ENCODE peak calls at places on chromosomes 2 and 18, in four cellular contexts. T is Peyer's patch, L is sigmoid colon, E is adrenal gland. S is an unnamed sample.

GRCh38 chr2:102434655-102435381 is 11.9 kb downstream of the IL18RAP start:
- DNase-seq in T (no peak), L (no peak), E (no peak), S (no peak)

GRCh38 chr18:50855976-50856772 is 22.7 kb upstream of the ME2 start:
- DNase-seq in T (no peak), L (no peak), E (no peak), S (no peak)

GRCh38 chr18:8989017-8989416 is 113.5 kb upstream of the NDUFV2 start:
- DNase-seq in T (no peak), L (no peak), E (no peak), S (no peak)

GRCh38 chr2:171479154-171479814 is 43.0 kb upstream of the CYBRD1 start:
- DNase-seq in T (no peak), L (no peak), E (no peak), S (no peak)

GRCh38 chr2:177106212-177106611 is 106.4 kb upstream of the HNRNPA3 start:
- DNase-seq in T (no peak), L (no peak), E (no peak), S (no peak)

GRCh38 chr18:44682871-44683221 is 2.2 kb downstream of the SETBP1 start:
- DNase-seq in T (no peak), L (peak), E (no peak), S (peak)

GRCh38 chr2:201972621-201973255 is 60.9 kb upstream of the FZD7 start:
- DNase-seq in T (no peak), L (no peak), E (no peak), S (no peak)

GRCh38 chr18:45168883-45169585 is 446.2 kb upstream of the SLC14A2 start:
- DNase-seq in T (no peak), L (no peak), E (no peak), S (no peak)

GRCh38 chr2:213834746-213835145 is 550.5 kb downstream of the SPAG16 start:
- DNase-seq in T (no peak), L (no peak), E (no peak), S (no peak)

GRCh38 chr2:10404324-10405143 is 43.6 kb downstream of the ODC1 start:
- DNase-seq in T (no peak), L (peak), E (no peak), S (no peak)

GRCh38 chr2:101047075-101047766 is 45.1 kb downstream of the RPL31 start:
- DNase-seq in T (no peak), L (no peak), E (peak), S (peak)

GRCh38 chr18:56431551-56431950 is 206.8 kb downstream of the TXNL1 start:
- DNase-seq in T (no peak), L (no peak), E (no peak), S (no peak)

GRCh38 chr2:33137331-33137730 is 190.6 kb downstream of the LTBP1 start:
- DNase-seq in T (no peak), L (no peak), E (no peak), S (no peak)

GRCh38 chr2:241006412-241006811 is 8.0 kb downstream of the SNED1 start:
- DNase-seq in T (no peak), L (no peak), E (no peak), S (no peak)

GRCh38 chr2:112018846-112019245 is 36.2 kb upstream of the TMEM87B start:
- DNase-seq in T (no peak), L (no peak), E (no peak), S (no peak)

GRCh38 chr18:32255570-32255969 is 65.7 kb downstream of the MEP1B start:
- DNase-seq in T (no peak), L (no peak), E (no peak), S (no peak)

GRCh38 chr2:203280428-203281064 is 41.7 kb downstream of the CYP20A1 start:
- DNase-seq in T (no peak), L (no peak), E (no peak), S (no peak)

GRCh38 chr2:19355931-19356544 is 2.4 kb downstream of the OSR1 start:
- DNase-seq in T (no peak), L (no peak), E (no peak), S (no peak)

GRCh38 chr2:201860541-201861154 is 54.3 kb downstream of the CDK15 start:
- DNase-seq in T (no peak), L (peak), E (peak), S (peak)

GRCh38 chr2:173087214-173087581 is 11.6 kb downstream of the MAP3K20 start:
- DNase-seq in T (no peak), L (no peak), E (no peak), S (no peak)

DNA sequence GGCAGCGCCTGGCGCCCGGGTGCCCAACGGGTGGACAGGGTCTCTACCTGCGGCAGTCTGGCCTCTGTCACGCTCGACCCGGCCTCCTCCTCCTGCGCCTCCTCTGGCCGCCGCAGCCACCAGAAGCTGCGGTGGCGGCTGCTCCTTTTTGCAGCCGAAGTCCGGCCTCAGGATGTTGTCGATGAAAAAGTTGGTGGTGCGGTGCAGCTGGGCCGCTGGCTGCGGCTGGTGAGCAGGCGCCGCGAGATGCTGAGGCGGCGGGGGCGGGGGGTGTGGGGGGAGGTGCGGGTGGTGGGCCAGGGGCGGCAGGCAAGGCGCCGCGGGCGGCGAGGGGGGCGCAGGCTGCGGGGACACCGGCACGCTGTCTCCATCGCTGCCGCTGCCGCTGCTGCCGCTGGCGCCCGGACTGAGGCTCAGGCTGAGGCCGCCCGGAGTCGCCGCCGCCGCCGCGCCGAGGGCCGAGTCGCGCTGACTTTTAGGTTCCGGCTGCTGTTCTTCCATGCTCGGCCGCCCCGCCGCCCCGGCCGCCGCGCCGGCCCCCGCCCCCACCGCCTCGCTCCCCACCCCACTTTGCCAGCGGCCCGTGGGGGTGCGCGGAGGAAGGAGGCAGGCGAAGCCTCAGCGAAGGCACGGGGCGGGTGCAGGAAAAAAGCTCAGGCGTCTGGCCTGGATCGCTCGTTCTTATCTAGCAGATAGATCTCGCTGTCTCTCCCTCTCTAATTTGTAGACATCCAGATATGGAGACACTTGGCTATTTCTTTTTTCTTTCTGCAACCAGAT is 591 bp downstream of the EN1 start:
- DNase-seq in T (no peak), L (no peak), E (no peak), S (no peak)
- H3K4me3 ChIP-seq in T (no peak), L (peak), E (peak), S (peak)

GRCh38 chr18:11980555-11981382 is 538 bp upstream of the IMPA2 start:
- DNase-seq in T (peak), L (peak), E (peak), S (peak)

GRCh38 chr18:11981633-11982366 is 493 bp downstream of the IMPA2 start:
- DNase-seq in T (peak), L (peak), E (peak), S (peak)

GRCh38 chr18:11982981-11983380 is 1.7 kb downstream of the IMPA2 start:
- DNase-seq in T (no peak), L (no peak), E (no peak), S (no peak)

GRCh38 chr18:11980148-11980554 is 1.2 kb upstream of the IMPA2 start:
- DNase-seq in T (no peak), L (no peak), E (peak), S (no peak)

DNA sequence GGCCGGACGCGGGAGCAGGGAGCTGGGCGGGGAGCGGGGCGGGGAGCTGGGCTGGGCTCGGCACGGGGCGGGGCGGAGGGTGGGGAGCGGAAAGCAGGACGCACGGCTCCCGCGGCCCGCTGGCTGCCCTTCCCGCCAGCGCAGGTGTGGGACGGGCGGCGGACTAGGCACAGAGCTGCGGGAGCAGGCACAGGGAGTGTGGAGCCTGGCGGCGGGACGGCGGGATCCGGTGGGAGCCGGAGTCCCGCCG is at the start of gene IMPA2:
- DNase-seq in T (no peak), L (no peak), E (no peak), S (no peak)
- TF ChIP-seq POLR2A in T (peak), L (peak), E (no peak), S (peak)

GRCh38 chr2:236180831-236181453 is 12.8 kb upstream of the GBX2 start:
- DNase-seq in T (no peak), L (peak), E (peak), S (peak)
- TF ChIP-seq CTCF in T (peak), L (peak), E (peak), S (no peak)

GRCh38 chr2:239273280-239274234 is 127.3 kb downstream of the HDAC4 start:
- DNase-seq in T (peak), L (no peak), E (peak), S (peak)

GRCh38 chr2:239275871-239276812 is 124.7 kb downstream of the HDAC4 start:
- DNase-seq in T (peak), L (peak), E (peak), S (peak)

GRCh38 chr2:239274391-239275001 is 126.3 kb downstream of the HDAC4 start:
- DNase-seq in T (peak), L (peak), E (peak), S (peak)

GRCh38 chr2:239276813-239277193 is 124.0 kb downstream of the HDAC4 start:
- DNase-seq in T (no peak), L (no peak), E (no peak), S (peak)

GRCh38 chr2:239275037-239275685 is 125.7 kb downstream of the HDAC4 start:
- DNase-seq in T (peak), L (peak), E (peak), S (peak)
- H3K4me3 ChIP-seq in T (peak), L (peak), E (peak), S (peak)

GRCh38 chr2:197704434-197705142 is 581 bp upstream of the MARS2 start:
- DNase-seq in T (no peak), L (no peak), E (no peak), S (no peak)
- TF ChIP-seq POLR2A in T (no peak), L (no peak), E (no peak), S (no peak)

GRCh38 chr18:11857177-11857887 is 6.1 kb downstream of the CHMP1B start:
- DNase-seq in T (peak), L (peak), E (peak), S (peak)

GRCh38 chr18:11859282-11859797 is 8.1 kb downstream of the CHMP1B start:
- DNase-seq in T (no peak), L (no peak), E (no peak), S (no peak)

GRCh38 chr18:11861583-11862288 is 10.5 kb downstream of the CHMP1B start:
- DNase-seq in T (no peak), L (no peak), E (no peak), S (no peak)

GRCh38 chr18:11860594-11861450 is 9.6 kb downstream of the CHMP1B start:
- DNase-seq in T (no peak), L (no peak), E (no peak), S (no peak)

DNA sequence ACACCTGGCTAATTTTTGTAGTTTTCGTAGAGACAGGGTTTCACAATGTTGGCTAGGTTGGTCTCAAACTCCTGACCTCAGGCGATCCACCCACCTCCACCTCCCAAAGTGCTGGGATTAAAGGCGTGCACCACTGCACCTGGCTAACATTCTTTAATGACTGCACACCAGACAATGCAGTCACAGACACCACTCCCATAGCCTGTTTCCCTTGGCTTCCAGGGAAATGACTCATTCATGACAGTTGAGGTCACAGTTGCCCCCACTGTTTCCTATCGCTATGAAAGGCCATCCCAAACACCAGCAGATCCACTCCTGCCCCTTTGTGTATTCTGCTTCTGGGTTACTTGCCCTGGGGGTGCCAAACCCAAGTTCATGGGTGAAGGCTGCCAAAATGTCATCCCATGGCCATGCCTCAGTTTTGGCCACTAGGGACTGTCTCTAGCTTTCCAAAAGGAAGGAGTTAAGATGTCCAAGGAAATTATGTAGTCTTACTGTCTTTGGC is 8.7 kb downstream of the CHMP1B start:
- DNase-seq in T (no peak), L (no peak), E (no peak), S (no peak)
- TF ChIP-seq CTCF in T (peak), L (no peak), E (no peak), S (no peak)

GRCh38 chr2:85438291-85439110 is 20.0 kb downstream of the SH2D6 start:
- DNase-seq in T (no peak), L (no peak), E (no peak), S (peak)

GRCh38 chr2:85435986-85436835 is 17.7 kb downstream of the SH2D6 start:
- DNase-seq in T (no peak), L (no peak), E (no peak), S (no peak)

GRCh38 chr2:85437488-85438290 is 19.2 kb downstream of the SH2D6 start:
- DNase-seq in T (peak), L (peak), E (peak), S (peak)

GRCh38 chr2:85435220-85435958 is 16.9 kb downstream of the SH2D6 start:
- DNase-seq in T (no peak), L (no peak), E (no peak), S (no peak)

GRCh38 chr2:85436836-85437487 is 18.4 kb downstream of the SH2D6 start:
- DNase-seq in T (no peak), L (no peak), E (no peak), S (no peak)
- H3K4me3 ChIP-seq in T (no peak), L (peak), E (peak), S (peak)

DNA sequence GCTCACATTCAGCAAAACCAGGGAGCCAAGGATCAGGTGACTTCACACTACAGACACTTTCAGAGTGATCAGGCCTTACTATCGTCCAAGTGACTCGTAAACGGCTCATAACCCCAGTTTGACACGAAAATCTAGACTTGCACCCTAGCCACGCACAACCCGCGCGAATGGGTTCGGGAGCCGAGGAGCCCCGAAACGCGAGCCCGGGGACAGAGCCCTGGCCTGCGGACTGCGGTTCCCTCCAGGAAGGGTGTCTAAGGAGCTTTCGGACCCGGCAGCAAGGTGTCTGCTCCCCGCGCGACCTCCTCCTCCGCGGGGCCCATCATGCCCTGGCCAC is 759 bp downstream of the ATL2 start:
- DNase-seq in T (no peak), L (no peak), E (no peak), S (peak)
- TF ChIP-seq POLR2A in T (peak), L (peak), E (no peak), S (no peak)

GRCh38 chr18:12307251-12307736 is 747 bp upstream of the TUBB6 start:
- DNase-seq in T (no peak), L (peak), E (peak), S (no peak)
- TF ChIP-seq CTCF in T (no peak), L (no peak), E (no peak), S (no peak)

S was measured in stomach.